ENCODE peak calls at places on chromosomes 5 and 9, in eight cellular contexts. P is coronary artery; A is heart right ventricle; H is CD8-positive, alpha-beta T cell; C is dorsolateral prefrontal cortex; V is endodermal cell; M is right cardiac atrium; J is heart left ventricle. N is an unnamed sample.
A peak's percentile ranks its signal among the peaks of the same experiment; 100 is the strongest.

GRCh38 chr5:156460496-156460895 is 133.5 kb downstream of the SGCD start:
- DNase-seq in H (no peak), C (no peak), P (no peak), A (no peak), J (no peak), M (no peak), V (no peak), N (no peak)

GRCh38 chr9:9612270-9612669 is 1000.5 kb downstream of the PTPRD start:
- DNase-seq in P (no peak), A (no peak), H (no peak), V (no peak), J (no peak), M (no peak), C (no peak), N (peak; percentile 24)

GRCh38 chr5:127891942-127892341 is 188.8 kb downstream of the CCDC192 start:
- DNase-seq in J (no peak), P (no peak), M (no peak), A (no peak), C (no peak), H (no peak), V (no peak), N (no peak)

GRCh38 chr9:8845376-8845775 is 1045.8 kb upstream of the DMAC1 start:
- DNase-seq in H (no peak), C (peak; percentile 74), J (peak; percentile 45), P (no peak), V (no peak), A (peak; percentile 23), M (peak; percentile 8), N (peak; percentile 60)

GRCh38 chr5:164302533-164303235 is 797.3 kb downstream of the MAT2B start:
- DNase-seq in V (no peak), H (no peak), A (no peak), J (no peak), M (no peak), C (no peak), P (no peak), N (no peak)

GRCh38 chr9:33273972-33274328 is 9.1 kb downstream of the CHMP5 start:
- DNase-seq in A (no peak), C (no peak), M (no peak), P (no peak), V (no peak), H (no peak), J (no peak), N (no peak)

GRCh38 chr5:159824188-159825153 is 91.8 kb upstream of the ADRA1B start:
- DNase-seq in V (no peak), J (no peak), H (no peak), P (no peak), A (no peak), M (no peak), C (no peak), N (no peak)

GRCh38 chr5:79611046-79611829 is 1.0 kb upstream of the TENT2 start:
- DNase-seq in P (no peak), C (no peak), A (no peak), V (no peak), J (no peak), H (no peak), M (no peak), N (no peak)

GRCh38 chr9:97359147-97359546 is 51.7 kb downstream of the CCDC180 start:
- DNase-seq in A (no peak), C (no peak), J (no peak), M (no peak), P (no peak), V (no peak), H (no peak), N (no peak)

GRCh38 chr5:172703952-172704351 is 62.9 kb downstream of the NEURL1B start:
- DNase-seq in J (no peak), P (no peak), A (no peak), H (no peak), C (no peak), V (no peak), M (peak; percentile 2), N (no peak)

GRCh38 chr9:99677281-99677680 is 144.4 kb upstream of the NR4A3 start:
- DNase-seq in M (no peak), C (no peak), J (no peak), A (no peak), V (no peak), H (no peak), P (no peak), N (no peak)

GRCh38 chr9:114910541-114910940 is 19.9 kb downstream of the TNFSF8 start:
- DNase-seq in J (no peak), V (no peak), A (no peak), P (no peak), H (no peak), M (no peak), C (peak; percentile 30), N (no peak)

GRCh38 chr5:9302228-9302627 is 243.6 kb downstream of the SEMA5A start:
- DNase-seq in A (no peak), H (no peak), P (no peak), V (no peak), C (no peak), J (no peak), M (no peak), N (no peak)

GRCh38 chr5:167305591-167306213 is 985.7 kb upstream of the WWC1 start:
- DNase-seq in H (no peak), C (no peak), M (no peak), P (no peak), V (no peak), J (no peak), A (no peak), N (no peak)

DNA sequence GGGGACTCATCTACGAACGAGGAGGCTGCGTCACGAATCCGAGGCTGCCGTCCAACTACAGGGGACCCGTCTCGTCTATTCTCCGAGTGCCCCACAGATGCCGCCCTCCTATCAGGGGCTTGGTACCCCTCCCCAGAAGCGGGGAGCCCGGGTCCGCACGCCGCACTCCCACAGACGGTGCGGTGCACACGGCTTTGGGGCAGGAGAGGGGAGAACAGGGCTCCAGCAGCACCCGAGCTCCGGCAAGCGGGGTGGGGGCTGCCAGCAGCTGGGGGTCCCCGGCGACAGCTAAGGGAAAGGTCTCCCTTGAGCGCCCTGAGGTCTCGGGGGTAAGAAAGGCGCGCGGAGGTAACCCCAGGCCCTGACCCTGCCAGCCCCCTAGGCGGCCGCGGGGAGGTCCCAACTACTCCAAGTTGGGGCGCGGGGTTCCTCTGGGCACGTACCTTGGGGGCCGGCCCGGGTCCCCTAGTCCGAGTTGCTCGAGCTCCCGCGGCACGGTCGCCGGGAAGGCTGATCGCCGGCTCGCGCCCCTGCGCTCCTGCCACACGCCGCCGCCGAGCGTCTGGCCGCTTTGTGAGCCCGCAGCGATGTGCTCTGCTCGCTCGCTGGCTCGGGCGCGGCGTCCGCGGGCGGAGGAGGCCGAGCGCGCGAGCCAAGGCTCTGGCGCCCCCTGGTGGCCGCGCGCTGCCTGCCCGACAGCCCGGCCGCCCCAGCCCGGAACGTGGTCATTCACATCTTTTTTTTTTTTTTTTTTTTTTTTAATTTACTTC is at the start of gene SPOCK1:
- DNase-seq in M (peak; percentile 79), A (peak; percentile 75), J (peak; percentile 70), V (peak; percentile 91), C (peak; percentile 67), P (peak; percentile 77), H (peak; percentile 37), N (peak; percentile 44)
- H3K27ac ChIP-seq in M (no peak within 1 kb of the TSS), A (no peak within 1 kb of the TSS), J (peak within 1 kb of the TSS; percentile 26), V (no peak within 1 kb of the TSS), C (peak within 1 kb of the TSS; percentile 85), P (peak within 1 kb of the TSS; percentile 60), H (no peak within 1 kb of the TSS), N (no peak within 1 kb of the TSS)

GRCh38 chr5:6448622-6449464 is at the start of gene UBE2QL1:
- DNase-seq in C (no peak), M (no peak), A (peak; percentile 31), H (no peak), J (no peak), P (peak; percentile 57), V (peak; percentile 78), N (no peak)

GRCh38 chr5:6450235-6450860 is 1.7 kb downstream of the UBE2QL1 start:
- DNase-seq in A (no peak), C (no peak), V (no peak), P (no peak), H (no peak), J (no peak), M (no peak), N (no peak)

GRCh38 chr5:6448141-6448491 is 543 bp upstream of the UBE2QL1 start:
- DNase-seq in M (no peak), J (no peak), C (no peak), P (no peak), H (no peak), A (no peak), V (no peak), N (no peak)

GRCh38 chr5:6447384-6448140 is 1.1 kb upstream of the UBE2QL1 start:
- DNase-seq in V (no peak), M (no peak), C (no peak), A (no peak), J (no peak), P (peak; percentile 2), H (no peak), N (no peak)

GRCh38 chr5:6449465-6450158 is 953 bp downstream of the UBE2QL1 start:
- DNase-seq in P (peak; percentile 31), C (no peak), M (no peak), A (no peak), H (no peak), V (no peak), J (no peak), N (no peak)
- H3K4me3 ChIP-seq in P (peak overlapping the region; percentile 71), C (peak overlapping the region; percentile 72), M (peak overlapping the region; percentile 40), A (peak overlapping the region; percentile 67), H (no peak overlapping the region), V (no peak overlapping the region), J (peak overlapping the region; percentile 52), N (no peak overlapping the region)

GRCh38 chr5:122111513-122111912 is 17.8 kb upstream of the ZNF474 start:
- DNase-seq in M (no peak), C (no peak), P (no peak), H (no peak), J (no peak), V (no peak), A (no peak), N (no peak)

GRCh38 chr5:122112733-122113558 is 16.4 kb upstream of the ZNF474 start:
- DNase-seq in V (no peak), P (no peak), H (no peak), C (no peak), A (no peak), M (no peak), J (no peak), N (no peak)

GRCh38 chr5:122110990-122111389 is 18.4 kb upstream of the ZNF474 start:
- DNase-seq in J (no peak), C (no peak), P (no peak), V (no peak), H (no peak), A (no peak), M (no peak), N (no peak)

DNA sequence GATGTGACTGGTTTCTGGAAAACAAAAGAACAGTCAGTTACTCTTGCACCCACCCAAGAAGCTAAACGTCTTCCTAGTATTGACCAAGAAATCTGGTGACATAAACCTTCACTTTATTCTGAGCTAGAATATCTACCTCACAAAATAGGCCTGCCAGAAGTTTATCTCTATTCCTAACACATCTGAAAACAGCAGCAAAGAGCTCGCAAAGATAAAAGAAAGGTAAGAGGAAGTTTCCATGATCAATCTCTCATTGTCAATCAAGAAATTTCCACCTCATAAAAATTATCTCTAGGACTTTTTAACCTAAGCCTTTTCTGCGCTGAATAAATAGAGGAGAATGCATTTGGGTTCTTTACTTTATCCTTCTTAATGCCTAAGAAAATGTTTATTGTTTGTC is 17.3 kb upstream of the ZNF474 start:
- DNase-seq in P (no peak), J (no peak), A (no peak), M (no peak), V (no peak), C (no peak), H (no peak), N (no peak)
- H3K27ac ChIP-seq in P (no peak overlapping the region), J (no peak overlapping the region), A (no peak overlapping the region), M (no peak overlapping the region), V (no peak overlapping the region), C (no peak overlapping the region), H (no peak overlapping the region), N (no peak overlapping the region)

GRCh38 chr5:150149618-150150017 is 6.0 kb downstream of the PDGFRB start:
- DNase-seq in C (no peak), H (no peak), M (no peak), V (no peak), J (no peak), A (no peak), P (no peak), N (no peak)
- H3K4me3 ChIP-seq in C (peak overlapping the region; percentile 73), H (no peak overlapping the region), M (no peak overlapping the region), V (no peak overlapping the region), J (peak overlapping the region; percentile 48), A (peak overlapping the region; percentile 27), P (peak overlapping the region; percentile 81), N (no peak overlapping the region)